ENCODE peak calls at places on chromosomes 12 and 14, in nine cellular contexts. W is heart right ventricle, T is tibial artery, F is PC-3, I is stomach, Q is DND-41, O is esophagus squamous epithelium, A is A549, B is suprapubic skin. V is an unnamed sample. For H3K9me3, the result is how much of the 10 kb centered on the place peaks cover.

GRCh38 chr12:104733717-104734175 is 224.3 kb downstream of the SLC41A2 start:
- DNase-seq in F (peak), W (no peak), Q (peak), I (no peak), T (peak), B (no peak), A (no peak), O (no peak), V (no peak)

GRCh38 chr12:121657305-121658008 is 12.0 kb downstream of the MORN3 start:
- DNase-seq in W (no peak), O (no peak), A (no peak), Q (no peak), B (no peak), I (no peak), T (no peak), F (peak), V (no peak)

GRCh38 chr12:117042171-117042809 is 56.9 kb downstream of the TESC start:
- DNase-seq in B (no peak), O (no peak), F (no peak), T (no peak), Q (no peak), W (peak), I (peak), A (peak), V (peak)

GRCh38 chr12:64187370-64187769 is 34.7 kb downstream of the KICS2 start:
- DNase-seq in T (no peak), Q (no peak), W (no peak), A (no peak), F (peak), I (no peak), O (no peak), B (no peak), V (peak)

GRCh38 chr12:3489057-3489456 is 1.9 kb upstream of the PRMT8 start:
- DNase-seq in W (no peak), O (no peak), B (no peak), A (no peak), Q (no peak), T (no peak), F (no peak), I (no peak), V (peak)

GRCh38 chr14:24710403-24711063 is 76.5 kb upstream of the GZMB start:
- DNase-seq in F (peak), O (no peak), A (peak), I (peak), T (no peak), Q (peak), B (no peak), W (peak), V (peak)

GRCh38 chr12:6280053-6280469 is 30.4 kb upstream of the PLEKHG6 start:
- DNase-seq in F (peak), B (peak), Q (no peak), A (peak), T (peak), O (no peak), I (peak), W (peak), V (peak)

GRCh38 chr12:51011960-51012359 is 14.2 kb downstream of the SLC11A2 start:
- DNase-seq in A (no peak), Q (no peak), B (no peak), T (no peak), O (no peak), I (no peak), W (no peak), F (no peak), V (no peak)

GRCh38 chr12:110355080-110355479 is 48.4 kb downstream of the ANAPC7 start:
- DNase-seq in I (no peak), A (peak), B (no peak), F (peak), W (no peak), O (no peak), Q (peak), T (no peak), V (no peak)

GRCh38 chr14:93041002-93041401 is 74.7 kb downstream of the ITPK1 start:
- DNase-seq in Q (no peak), O (no peak), B (no peak), T (no peak), F (no peak), W (no peak), A (no peak), I (no peak), V (no peak)

GRCh38 chr12:11663128-11663527 is 13.7 kb downstream of the ETV6 start:
- DNase-seq in O (no peak), I (no peak), T (no peak), F (no peak), Q (no peak), W (peak), A (no peak), B (no peak), V (no peak)

GRCh38 chr12:3200779-3201738 is 123.9 kb downstream of the TSPAN9 start:
- DNase-seq in F (peak), O (no peak), Q (no peak), A (no peak), B (no peak), T (no peak), I (no peak), W (no peak), V (peak)

GRCh38 chr12:7832059-7832696 is 40.5 kb downstream of the SLC2A14 start:
- DNase-seq in T (no peak), O (no peak), W (peak), B (no peak), I (no peak), Q (peak), F (peak), A (peak), V (peak)

GRCh38 chr14:76346391-76347160 is 29.4 kb upstream of the ESRRB start:
- DNase-seq in Q (no peak), F (no peak), A (no peak), I (no peak), O (no peak), B (peak), T (no peak), W (no peak), V (peak)

GRCh38 chr12:94103986-94104385 is 44.4 kb upstream of the PLXNC1 start:
- DNase-seq in A (no peak), B (no peak), I (no peak), W (no peak), O (no peak), Q (no peak), T (no peak), F (peak), V (no peak)

GRCh38 chr14:24605435-24606190 is 3.9 kb downstream of the GZMH start:
- DNase-seq in W (no peak), T (no peak), F (peak), I (peak), O (no peak), Q (peak), A (peak), B (no peak), V (no peak)

GRCh38 chr12:123940627-123940966 is 32.0 kb downstream of the CCDC92 start:
- DNase-seq in I (no peak), Q (no peak), F (no peak), T (no peak), A (no peak), O (no peak), B (no peak), W (no peak), V (no peak)

GRCh38 chr12:123937707-123938600 is 34.7 kb downstream of the CCDC92 start:
- DNase-seq in O (no peak), T (no peak), A (no peak), I (no peak), B (no peak), W (no peak), Q (peak), F (no peak), V (no peak)

GRCh38 chr12:123936956-123937706 is 35.5 kb downstream of the CCDC92 start:
- DNase-seq in A (no peak), I (no peak), O (no peak), T (no peak), W (no peak), Q (no peak), F (no peak), B (no peak), V (no peak)

GRCh38 chr12:123939716-123940626 is 32.7 kb downstream of the CCDC92 start:
- DNase-seq in B (no peak), W (no peak), A (no peak), I (no peak), O (no peak), F (no peak), Q (no peak), T (no peak), V (no peak)

GRCh38 chr12:123938679-123939480 is 33.8 kb downstream of the CCDC92 start:
- DNase-seq in O (no peak), F (no peak), W (no peak), B (no peak), A (peak), I (no peak), Q (peak), T (no peak), V (peak)
- TF ChIP-seq CTCF in O (no peak), F (peak), W (no peak), B (no peak), A (peak), I (no peak), Q (peak), T (no peak), V (peak)

DNA sequence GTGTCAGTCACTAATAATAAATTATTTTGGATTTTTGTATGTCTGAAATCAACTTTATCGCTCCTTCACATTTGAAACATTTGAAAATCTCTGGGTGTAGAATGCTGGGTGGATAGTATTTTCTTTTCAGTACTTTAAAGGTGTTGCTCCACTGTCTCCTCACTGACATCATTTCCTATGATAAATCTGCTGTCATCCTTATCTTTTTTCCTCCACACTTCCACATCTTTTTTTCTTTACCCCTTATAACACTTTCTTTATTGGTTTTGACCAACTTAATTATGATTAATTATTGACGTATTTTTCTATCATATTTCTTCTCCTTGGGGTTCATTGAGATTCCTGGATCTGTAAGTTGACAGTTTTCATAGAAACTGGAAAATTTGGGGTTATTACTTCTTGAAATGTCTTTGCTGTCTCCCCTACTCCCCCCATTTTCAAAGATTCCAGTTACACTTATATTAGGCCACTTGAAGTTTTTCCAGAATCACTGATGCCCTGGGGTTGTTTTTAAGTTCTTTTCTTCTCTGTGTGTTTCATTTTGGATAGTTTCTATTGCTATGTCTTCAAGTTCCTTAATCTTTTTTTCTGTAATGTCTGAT is 177.5 kb upstream of the DIO3 start:
- DNase-seq in F (no peak), W (no peak), T (no peak), A (no peak), Q (no peak), I (no peak), B (no peak), O (no peak), V (no peak)
- H3K9me3 ChIP-seq in F (under half), W (under half), T (under half), A (under half), Q (under half), I (under half), B (under half), O (under half), V (under half)

GRCh38 chr12:16669756-16670155 is 63.8 kb upstream of the LMO3 start:
- DNase-seq in O (no peak), F (no peak), A (no peak), T (no peak), I (no peak), W (no peak), B (no peak), Q (no peak), V (no peak)
- H3K4me3 ChIP-seq in O (no peak), F (no peak), A (no peak), T (no peak), I (no peak), W (no peak), B (no peak), Q (no peak), V (no peak)

DNA sequence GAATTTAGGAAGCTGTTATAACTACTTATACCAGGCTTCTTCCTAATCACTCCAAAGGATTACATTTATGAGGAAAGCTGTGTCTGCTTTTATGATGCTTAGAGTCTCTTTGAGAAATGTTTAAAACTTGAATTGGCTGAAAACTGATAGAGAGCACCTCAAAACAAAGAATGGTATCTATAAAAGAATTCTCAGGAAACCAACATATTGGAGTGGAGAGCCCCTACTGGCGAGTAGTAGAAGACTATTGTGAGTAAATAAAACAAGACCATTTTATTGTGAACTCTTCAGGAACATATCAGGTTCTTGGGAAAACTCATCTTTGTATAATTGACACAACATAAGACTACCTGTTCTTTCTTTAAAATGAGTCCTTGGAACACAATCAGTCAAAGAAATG is 578.6 kb downstream of the RERGL start:
- DNase-seq in W (no peak), F (peak), B (no peak), A (peak), T (no peak), Q (no peak), I (no peak), O (no peak), V (no peak)
- TF ChIP-seq CTCF in W (no peak), F (peak), B (no peak), A (peak), T (no peak), Q (peak), I (no peak), O (no peak), V (no peak)

DNA sequence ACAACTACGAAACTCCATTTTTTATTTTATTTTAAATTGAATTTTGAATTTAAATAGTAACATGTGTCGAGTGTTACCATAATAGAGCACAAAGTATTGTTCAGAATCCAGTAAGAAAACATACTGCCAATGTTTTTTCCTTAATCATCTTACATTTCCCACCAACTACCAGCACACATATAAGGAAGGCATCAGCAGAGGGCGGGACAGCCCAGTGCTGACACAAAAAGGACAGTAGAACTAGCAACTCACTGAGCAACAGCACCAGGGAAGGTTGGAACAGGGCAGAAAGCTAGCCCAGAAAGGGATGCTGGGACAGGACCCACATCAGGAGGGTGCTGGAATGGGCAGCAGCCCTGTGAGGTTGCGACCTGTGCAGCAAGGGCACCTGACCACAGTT is 43.9 kb downstream of the DICER1 start:
- DNase-seq in W (no peak), T (no peak), F (no peak), Q (no peak), A (no peak), B (no peak), O (no peak), I (no peak), V (no peak)
- H3K9me3 ChIP-seq in W (under half), T (under half), F (under half), Q (under half), A (under half), B (under half), O (under half), I (under half), V (under half)

DNA sequence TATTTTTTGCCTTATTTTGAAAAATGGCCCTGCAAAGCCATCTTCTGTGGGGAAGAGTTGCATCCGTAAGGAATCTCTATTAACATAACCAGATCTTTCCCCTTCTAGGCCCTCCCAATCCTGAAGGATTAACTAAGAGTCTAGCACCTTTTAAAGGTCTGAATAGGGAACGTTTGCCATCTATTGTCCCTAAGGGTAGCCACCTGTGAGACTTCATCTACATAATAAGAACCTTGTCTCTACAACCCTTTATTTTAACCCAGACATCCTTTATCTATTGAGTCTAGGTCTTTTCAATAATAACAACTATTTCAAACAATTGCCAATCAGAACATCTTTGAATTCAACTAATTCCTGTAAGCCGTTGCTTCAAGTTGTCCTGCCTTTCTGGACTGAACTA is 4.4 kb downstream of the EDDM3B start:
- DNase-seq in F (no peak), O (no peak), A (no peak), B (no peak), T (no peak), W (no peak), I (no peak), Q (no peak), V (no peak)
- H3K4me3 ChIP-seq in F (no peak), O (no peak), A (no peak), B (no peak), T (no peak), W (no peak), I (no peak), Q (no peak), V (no peak)

GRCh38 chr14:36524220-36524837 is 4.3 kb upstream of the NKX2-1 start:
- DNase-seq in O (no peak), I (no peak), B (no peak), T (no peak), A (no peak), Q (no peak), W (no peak), F (no peak), V (no peak)
- TF ChIP-seq CTCF in O (no peak), I (no peak), B (no peak), T (no peak), A (no peak), Q (peak), W (no peak), F (no peak), V (no peak)

GRCh38 chr14:105773584-105773983 is 247.2 kb downstream of the TMEM121 start:
- DNase-seq in I (no peak), T (no peak), F (no peak), Q (no peak), O (no peak), A (no peak), B (no peak), W (no peak), V (no peak)

GRCh38 chr14:105776924-105777323 is 250.5 kb downstream of the TMEM121 start:
- DNase-seq in B (no peak), O (no peak), T (no peak), Q (no peak), W (no peak), A (no peak), F (no peak), I (no peak), V (no peak)

DNA sequence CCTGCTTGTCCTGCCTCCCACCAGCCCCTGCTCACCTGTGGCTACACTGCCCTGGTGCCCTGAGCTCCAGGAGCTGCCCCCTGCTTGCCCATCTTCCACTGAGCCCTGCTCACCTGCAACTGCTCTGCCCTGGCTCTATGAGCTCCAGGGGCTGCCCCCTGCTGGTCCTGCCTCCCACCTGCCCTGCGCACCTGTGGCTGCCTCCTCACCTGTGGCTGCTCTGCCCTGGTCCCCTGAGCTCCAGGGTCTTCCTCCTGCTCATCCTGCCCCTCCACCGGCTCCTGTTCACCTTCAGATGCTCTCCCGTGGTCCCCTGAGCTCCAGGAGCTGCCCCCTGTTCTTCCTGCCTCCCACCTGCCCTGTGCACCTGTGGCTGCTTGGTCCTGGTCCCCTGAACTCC is 247.6 kb downstream of the TMEM121 start:
- DNase-seq in I (no peak), Q (no peak), B (no peak), T (no peak), W (no peak), F (peak), A (no peak), O (no peak), V (no peak)
- H3K9me3 ChIP-seq in I (under half), Q (under half), B (under half), T (under half), W (under half), F (under half), A (under half), O (under half), V (under half)

GRCh38 chr12:54413284-54414190 is 5.5 kb downstream of the ITGA5 start:
- DNase-seq in I (peak), T (peak), W (peak), Q (peak), O (no peak), A (no peak), B (peak), F (no peak), V (no peak)
- H3K4me3 ChIP-seq in I (peak), T (peak), W (peak), Q (peak), O (peak), A (no peak), B (peak), F (no peak), V (no peak)

DNA sequence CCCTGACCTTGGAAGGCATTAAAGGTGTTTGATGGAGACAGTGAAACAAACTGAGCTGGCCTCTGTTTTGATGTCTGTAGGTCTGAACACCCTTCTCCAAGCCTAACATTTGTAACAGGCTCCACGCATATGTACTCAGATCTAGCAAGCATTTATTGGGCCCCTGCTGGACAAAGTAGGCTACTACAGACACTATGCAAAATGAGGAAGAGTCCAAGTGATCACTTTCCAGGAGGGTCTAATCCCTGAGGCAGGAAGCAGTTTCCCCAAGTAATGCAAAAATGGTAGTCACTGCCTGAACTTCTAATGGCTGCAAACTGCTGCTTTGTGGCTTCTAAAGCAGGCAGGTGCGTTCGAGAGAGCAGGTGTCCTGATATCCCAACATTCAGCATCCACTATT is 405.8 kb downstream of the MED13L start:
- DNase-seq in O (no peak), I (no peak), B (no peak), W (no peak), Q (peak), A (peak), T (no peak), F (peak), V (peak)
- TF ChIP-seq CTCF in O (peak), I (no peak), B (no peak), W (peak), Q (peak), A (peak), T (peak), F (peak), V (peak)

V was measured in cardiac muscle cell.